ENCODE peak calls at places on chromosome 7, in five cellular contexts. A is effector CD4-positive, alpha-beta T cell; L is progenitor cell of endocrine pancreas; M is vagina; S is GM04503. P is an unnamed sample.

GRCh38 chr7:148696787-148697186 is 1.9 kb upstream of the CUL1 start:
- DNase-seq in A (no peak), S (no peak), L (no peak), M (no peak), P (no peak)

GRCh38 chr7:145106001-145106400 is 270.1 kb upstream of the TPK1 start:
- DNase-seq in S (no peak), M (no peak), A (no peak), L (no peak), P (no peak)

GRCh38 chr7:64463636-64464375 is 99.1 kb downstream of the ZNF680 start:
- DNase-seq in S (peak; percentile 43), M (no peak), L (no peak), A (peak; percentile 7), P (no peak)

GRCh38 chr7:2281556-2281955 is 32.7 kb downstream of the SNX8 start:
- DNase-seq in M (no peak), S (no peak), L (no peak), A (no peak), P (no peak)

GRCh38 chr7:20201380-20201779 is 15.8 kb downstream of the MACC1 start:
- DNase-seq in S (no peak), L (no peak), A (no peak), M (no peak), P (no peak)

GRCh38 chr7:98703916-98704315 is 86.8 kb downstream of the NPTX2 start:
- DNase-seq in M (no peak), L (no peak), S (no peak), A (no peak), P (no peak)

GRCh38 chr7:100626530-100627237 is 14.3 kb downstream of the MOSPD3 start:
- DNase-seq in M (no peak), A (peak; percentile 77), L (peak; percentile 54), S (no peak), P (no peak)

GRCh38 chr7:45697576-45698136 is 123.5 kb downstream of the ADCY1 start:
- DNase-seq in M (peak; percentile 16), L (no peak), S (no peak), A (no peak), P (peak; percentile 44)

GRCh38 chr7:1758417-1758858 is 88.4 kb downstream of the ELFN1 start:
- DNase-seq in A (no peak), M (no peak), S (no peak), L (no peak), P (no peak)

GRCh38 chr7:3404490-3404889 is 103.4 kb downstream of the SDK1 start:
- DNase-seq in M (no peak), S (no peak), L (no peak), A (no peak), P (no peak)

GRCh38 chr7:95405800-95406199 is 9.6 kb upstream of the PON3 start:
- DNase-seq in S (no peak), M (no peak), A (no peak), L (no peak), P (no peak)

GRCh38 chr7:111756687-111757178 is 194.4 kb upstream of the IMMP2L start:
- DNase-seq in S (peak; percentile 50), L (no peak), M (no peak), A (no peak), P (no peak)

GRCh38 chr7:131131012-131131745 is 196.5 kb upstream of the MKLN1 start:
- DNase-seq in M (no peak), S (no peak), L (no peak), A (no peak), P (no peak)

GRCh38 chr7:114175140-114175539 is 239.5 kb upstream of the FOXP2 start:
- DNase-seq in A (no peak), L (no peak), M (no peak), S (no peak), P (no peak)

GRCh38 chr7:2024227-2024918 is 208.4 kb downstream of the MAD1L1 start:
- DNase-seq in A (no peak), S (no peak), L (no peak), M (no peak), P (peak; percentile 37)

GRCh38 chr7:101108330-101108857 is 18.5 kb upstream of the SERPINE1 start:
- DNase-seq in A (no peak), M (no peak), L (no peak), S (no peak), P (no peak)

GRCh38 chr7:142878315-142878714 is 7.2 kb downstream of the TRPV6 start:
- DNase-seq in S (no peak), M (no peak), L (no peak), A (no peak), P (no peak)

GRCh38 chr7:152989889-152990380 is 230.4 kb downstream of the ACTR3B start:
- DNase-seq in A (no peak), S (no peak), M (no peak), L (no peak), P (no peak)

GRCh38 chr7:143882611-143883078 is 19.3 kb downstream of the TCAF1 start:
- DNase-seq in S (no peak), M (no peak), L (peak; percentile 69), A (no peak), P (peak; percentile 76)

GRCh38 chr7:69656890-69657289 is 58.6 kb downstream of the AUTS2 start:
- DNase-seq in A (no peak), S (peak; percentile 37), M (no peak), L (no peak), P (no peak)

GRCh38 chr7:135744938-135745701 is 3.5 kb downstream of the FAM180A start:
- DNase-seq in S (no peak), A (no peak), L (no peak), M (no peak), P (no peak)

GRCh38 chr7:131424219-131424822 is 96.6 kb downstream of the MKLN1 start:
- DNase-seq in M (no peak), S (no peak), A (no peak), L (no peak), P (no peak)

GRCh38 chr7:143012409-143012808 is 14.5 kb downstream of the OR9A2 start:
- DNase-seq in L (no peak), A (no peak), S (no peak), M (no peak), P (no peak)

GRCh38 chr7:27097686-27098492 is 2.1 kb upstream of the HOXA1 start:
- DNase-seq in M (no peak), A (no peak), S (no peak), L (no peak), P (no peak)

GRCh38 chr7:75986147-75986781 is 8.1 kb downstream of the TMEM120A start:
- DNase-seq in L (no peak), S (no peak), A (no peak), M (no peak), P (no peak)

GRCh38 chr7:22110227-22110839 is 164.6 kb upstream of the CDCA7L start:
- DNase-seq in M (no peak), L (peak; percentile 57), A (peak; percentile 41), S (peak; percentile 42), P (no peak)

GRCh38 chr7:34354906-34355305 is 303.1 kb upstream of the NPSR1 start:
- DNase-seq in A (no peak), M (no peak), L (no peak), S (no peak), P (no peak)